ENCODE peak calls at places on chromosomes 3 and 15, in eight cellular contexts. R is effector CD4-positive, alpha-beta T cell; I is endothelial cell; X is SJSA1; U is ELF-1; K is anterior cingulate cortex; O is heart right ventricle; Q is T-helper 9 cell. T is an unnamed sample.

GRCh38 chr3:38651153-38651789 is 1.8 kb upstream of the SCN5A start:
- DNase-seq in U (peak), R (peak), X (peak), Q (peak), K (no peak), I (peak), O (peak), T (peak)

GRCh38 chr3:111577798-111578685 is 17.1 kb downstream of the ZBED2 start:
- DNase-seq in Q (no peak), U (peak), K (no peak), I (peak), O (no peak), X (peak), R (no peak), T (no peak)

GRCh38 chr3:73072634-73073033 is 11.2 kb downstream of the EBLN2 start:
- DNase-seq in X (no peak), K (no peak), Q (no peak), R (no peak), O (no peak), U (no peak), I (no peak), T (no peak)

GRCh38 chr15:61794276-61794675 is 266.0 kb downstream of the VPS13C start:
- DNase-seq in I (no peak), O (no peak), R (no peak), Q (no peak), U (no peak), K (no peak), X (no peak), T (peak)

GRCh38 chr15:39919396-39919739 is 698 bp downstream of the GPR176 start:
- DNase-seq in K (no peak), Q (no peak), U (no peak), X (no peak), O (no peak), I (peak), R (no peak), T (no peak)

GRCh38 chr3:171379281-171379680 is 80.9 kb downstream of the TNIK start:
- DNase-seq in R (no peak), X (no peak), Q (no peak), O (no peak), K (no peak), U (no peak), I (no peak), T (no peak)

GRCh38 chr3:171256445-171257250 is 203.6 kb downstream of the TNIK start:
- DNase-seq in K (no peak), R (no peak), Q (no peak), I (no peak), O (no peak), U (no peak), X (peak), T (no peak)

GRCh38 chr15:61702224-61703120 is 357.8 kb downstream of the VPS13C start:
- DNase-seq in R (no peak), I (no peak), U (peak), K (no peak), X (no peak), Q (no peak), O (no peak), T (no peak)

GRCh38 chr3:123871946-123872345 is 12.2 kb downstream of the MYLK start:
- DNase-seq in X (peak), K (no peak), R (no peak), O (no peak), U (no peak), I (no peak), Q (no peak), T (no peak)

GRCh38 chr15:99331366-99331765 is 80.1 kb downstream of the LRRC28 start:
- DNase-seq in Q (no peak), X (no peak), K (no peak), I (no peak), U (no peak), O (no peak), R (no peak), T (no peak)